ENCODE peak calls at places on chromosomes 7 and 10, in six cellular contexts. One of them, this sample, is unnamed.

GRCh38 chr10:96560970-96561887 is 25.6 kb downstream of the TM9SF3 start:
- DNase-seq in HCT116: no peak
- DNase-seq in HepG2: no peak
- DNase-seq in SK-N-SH: no peak
- DNase-seq in GM12878: no peak
- DNase-seq in K562: no peak
- DNase-seq in this sample: no peak

GRCh38 chr7:40232242-40232929 is 97.6 kb downstream of the SUGCT start:
- DNase-seq in HCT116: peak
- DNase-seq in HepG2: peak
- DNase-seq in SK-N-SH: peak
- DNase-seq in GM12878: no peak
- DNase-seq in K562: peak
- DNase-seq in this sample: peak

GRCh38 chr10:55019461-55019860 is 218.4 kb upstream of the PCDH15 start:
- DNase-seq in HCT116: no peak
- DNase-seq in HepG2: no peak
- DNase-seq in SK-N-SH: no peak
- DNase-seq in GM12878: no peak
- DNase-seq in K562: no peak
- DNase-seq in this sample: no peak

GRCh38 chr7:962401-963081 is 8.1 kb upstream of the ADAP1 start:
- DNase-seq in HCT116: no peak
- DNase-seq in HepG2: no peak
- DNase-seq in SK-N-SH: peak
- DNase-seq in GM12878: no peak
- DNase-seq in K562: no peak
- DNase-seq in this sample: no peak

GRCh38 chr10:86693721-86694369 is 25.5 kb downstream of the LDB3 start:
- DNase-seq in HCT116: no peak
- DNase-seq in HepG2: peak
- DNase-seq in SK-N-SH: peak
- DNase-seq in GM12878: no peak
- DNase-seq in K562: peak
- DNase-seq in this sample: no peak

GRCh38 chr7:84786073-84786472 is 400.8 kb downstream of the SEMA3D start:
- DNase-seq in HCT116: no peak
- DNase-seq in HepG2: no peak
- DNase-seq in SK-N-SH: no peak
- DNase-seq in GM12878: no peak
- DNase-seq in K562: no peak
- DNase-seq in this sample: no peak

GRCh38 chr10:5563991-5564536 is 39.3 kb downstream of the CALML3 start:
- DNase-seq in HCT116: no peak
- DNase-seq in HepG2: no peak
- DNase-seq in SK-N-SH: no peak
- DNase-seq in GM12878: no peak
- DNase-seq in K562: no peak
- DNase-seq in this sample: no peak

GRCh38 chr10:31630866-31631567 is 297.6 kb downstream of the ARHGAP12 start:
- DNase-seq in HCT116: no peak
- DNase-seq in HepG2: no peak
- DNase-seq in SK-N-SH: no peak
- DNase-seq in GM12878: peak
- DNase-seq in K562: no peak
- DNase-seq in this sample: no peak

GRCh38 chr10:13716161-13717071 is 129.7 kb downstream of the PRPF18 start:
- DNase-seq in HCT116: no peak
- DNase-seq in HepG2: no peak
- DNase-seq in SK-N-SH: peak
- DNase-seq in GM12878: no peak
- DNase-seq in K562: no peak
- DNase-seq in this sample: no peak

GRCh38 chr10:114605155-114605797 is 52.8 kb downstream of the ABLIM1 start:
- DNase-seq in HCT116: no peak
- DNase-seq in HepG2: peak
- DNase-seq in SK-N-SH: no peak
- DNase-seq in GM12878: no peak
- DNase-seq in K562: no peak
- DNase-seq in this sample: no peak

GRCh38 chr10:124001391-124002260 is 91.8 kb downstream of the CHST15 start:
- DNase-seq in HCT116: no peak
- DNase-seq in HepG2: no peak
- DNase-seq in SK-N-SH: peak
- DNase-seq in GM12878: no peak
- DNase-seq in K562: no peak
- DNase-seq in this sample: no peak

GRCh38 chr10:80861882-80862281 is 324.2 kb downstream of the SH2D4B start:
- DNase-seq in HCT116: no peak
- DNase-seq in HepG2: no peak
- DNase-seq in SK-N-SH: no peak
- DNase-seq in GM12878: no peak
- DNase-seq in K562: peak
- DNase-seq in this sample: no peak

GRCh38 chr7:12554848-12555247 is 15.7 kb upstream of the SCIN start:
- DNase-seq in HCT116: no peak
- DNase-seq in HepG2: no peak
- DNase-seq in SK-N-SH: no peak
- DNase-seq in GM12878: no peak
- DNase-seq in K562: no peak
- DNase-seq in this sample: no peak

GRCh38 chr7:82441916-82442478 is 1.6 kb downstream of the CACNA2D1 start:
- DNase-seq in HCT116: no peak
- DNase-seq in HepG2: no peak
- DNase-seq in SK-N-SH: peak
- DNase-seq in GM12878: no peak
- DNase-seq in K562: no peak
- DNase-seq in this sample: no peak

GRCh38 chr10:21638681-21639080 is 104.6 kb downstream of the MLLT10 start:
- DNase-seq in HCT116: no peak
- DNase-seq in HepG2: no peak
- DNase-seq in SK-N-SH: no peak
- DNase-seq in GM12878: no peak
- DNase-seq in K562: no peak
- DNase-seq in this sample: no peak

GRCh38 chr7:257647-257992 is 32.4 kb upstream of the FOXL3 start:
- DNase-seq in HCT116: no peak
- DNase-seq in HepG2: no peak
- DNase-seq in SK-N-SH: no peak
- DNase-seq in GM12878: no peak
- DNase-seq in K562: no peak
- DNase-seq in this sample: no peak

GRCh38 chr10:89122431-89123066 is 84.6 kb downstream of the CH25H start:
- DNase-seq in HCT116: no peak
- DNase-seq in HepG2: no peak
- DNase-seq in SK-N-SH: no peak
- DNase-seq in GM12878: no peak
- DNase-seq in K562: no peak
- DNase-seq in this sample: no peak

GRCh38 chr7:75623390-75624133 is 115.2 kb downstream of the HIP1 start:
- DNase-seq in HCT116: no peak
- DNase-seq in HepG2: no peak
- DNase-seq in SK-N-SH: no peak
- DNase-seq in GM12878: no peak
- DNase-seq in K562: no peak
- DNase-seq in this sample: no peak

GRCh38 chr7:144780071-144780608 is 55.7 kb downstream of the TPK1 start:
- DNase-seq in HCT116: peak
- DNase-seq in HepG2: no peak
- DNase-seq in SK-N-SH: no peak
- DNase-seq in GM12878: no peak
- DNase-seq in K562: no peak
- DNase-seq in this sample: no peak

GRCh38 chr7:68684246-68684850 is 913.9 kb upstream of the AUTS2 start:
- DNase-seq in HCT116: no peak
- DNase-seq in HepG2: no peak
- DNase-seq in SK-N-SH: no peak
- DNase-seq in GM12878: no peak
- DNase-seq in K562: no peak
- DNase-seq in this sample: no peak

GRCh38 chr7:44290250-44290616 is 35.2 kb downstream of the CAMK2B start:
- DNase-seq in HCT116: no peak
- DNase-seq in HepG2: no peak
- DNase-seq in SK-N-SH: peak
- DNase-seq in GM12878: no peak
- DNase-seq in K562: no peak
- DNase-seq in this sample: no peak

GRCh38 chr10:17228081-17229015 is at the start of gene VIM:
- DNase-seq in HCT116: peak
- DNase-seq in HepG2: no peak
- DNase-seq in SK-N-SH: peak
- DNase-seq in GM12878: peak
- DNase-seq in K562: peak
- DNase-seq in this sample: no peak

DNA sequence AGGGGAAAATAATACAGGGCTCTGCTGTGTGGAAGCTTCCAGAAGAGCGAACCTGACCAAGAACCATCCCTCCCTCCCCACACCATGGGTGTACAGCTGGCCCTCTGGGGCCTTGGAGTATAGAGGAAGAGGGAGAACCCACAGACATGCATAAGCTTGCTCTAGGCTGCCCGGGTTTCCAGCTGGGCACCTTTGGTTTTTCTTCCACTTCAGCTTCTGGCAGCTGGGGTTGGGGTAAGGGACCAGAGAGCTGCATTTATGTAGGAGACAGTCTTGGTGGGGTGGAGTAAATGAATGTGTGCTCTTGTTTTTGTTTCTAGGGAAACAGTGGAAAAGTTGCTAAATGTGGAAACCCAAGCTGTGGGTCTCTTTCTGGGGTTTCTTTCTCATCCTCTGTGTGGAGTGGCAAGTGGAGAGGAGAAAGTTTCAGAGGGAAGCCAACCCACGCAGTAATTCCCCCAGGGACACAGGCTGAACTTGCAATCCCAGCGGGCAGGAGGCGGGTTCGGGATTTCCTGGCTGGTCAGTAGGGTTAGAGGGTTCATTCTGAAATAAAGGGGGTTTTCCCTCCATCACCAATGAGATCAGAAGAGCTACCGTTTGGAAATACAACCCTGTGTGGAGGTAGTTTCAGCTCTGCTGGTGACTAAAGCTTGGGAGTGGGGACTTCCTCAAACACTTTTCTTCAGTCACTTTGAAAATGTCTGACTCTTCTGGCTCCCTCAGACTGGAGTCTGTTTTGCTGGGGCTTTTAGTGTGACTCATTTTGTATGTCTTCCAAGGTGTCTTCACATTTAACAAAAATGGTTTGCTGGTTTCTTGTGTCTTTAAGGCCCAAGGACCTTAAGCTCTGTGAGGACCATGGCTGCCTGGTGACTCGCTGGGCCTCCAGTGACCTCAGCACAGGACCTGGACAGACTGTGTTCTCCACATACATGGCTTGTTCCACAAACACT is 22.2 kb upstream of the SRGN start:
- DNase-seq in HCT116: no peak
- DNase-seq in HepG2: no peak
- DNase-seq in SK-N-SH: no peak
- DNase-seq in GM12878: no peak
- DNase-seq in K562: no peak
- DNase-seq in this sample: no peak
- TF ChIP-seq JUND in HCT116: no peak
- TF ChIP-seq JUND in HepG2: no peak
- TF ChIP-seq JUND in SK-N-SH: no peak
- TF ChIP-seq JUND in GM12878: peak
- TF ChIP-seq JUND in K562: no peak
- TF ChIP-seq JUND in this sample: no peak

GRCh38 chr10:46525177-46525823 is 31.2 kb downstream of the GPRIN2 start:
- DNase-seq in HCT116: peak
- DNase-seq in HepG2: no peak
- DNase-seq in SK-N-SH: peak
- DNase-seq in GM12878: no peak
- DNase-seq in K562: no peak
- DNase-seq in this sample: no peak
- TF ChIP-seq JUND in HCT116: no peak
- TF ChIP-seq JUND in HepG2: no peak
- TF ChIP-seq JUND in SK-N-SH: no peak
- TF ChIP-seq JUND in GM12878: no peak
- TF ChIP-seq JUND in K562: no peak
- TF ChIP-seq JUND in this sample: no peak

GRCh38 chr10:71999360-72000072 is 35.3 kb downstream of the CHST3 start:
- DNase-seq in HCT116: no peak
- DNase-seq in HepG2: no peak
- DNase-seq in SK-N-SH: peak
- DNase-seq in GM12878: no peak
- DNase-seq in K562: no peak
- DNase-seq in this sample: no peak

GRCh38 chr10:71998119-71998839 is 34.1 kb downstream of the CHST3 start:
- DNase-seq in HCT116: no peak
- DNase-seq in HepG2: no peak
- DNase-seq in SK-N-SH: no peak
- DNase-seq in GM12878: no peak
- DNase-seq in K562: no peak
- DNase-seq in this sample: no peak

GRCh38 chr10:71996598-71997371 is 32.6 kb downstream of the CHST3 start:
- DNase-seq in HCT116: no peak
- DNase-seq in HepG2: no peak
- DNase-seq in SK-N-SH: no peak
- DNase-seq in GM12878: no peak
- DNase-seq in K562: no peak
- DNase-seq in this sample: no peak

GRCh38 chr10:72000073-72001025 is 36.2 kb downstream of the CHST3 start:
- DNase-seq in HCT116: no peak
- DNase-seq in HepG2: no peak
- DNase-seq in SK-N-SH: no peak
- DNase-seq in GM12878: no peak
- DNase-seq in K562: no peak
- DNase-seq in this sample: no peak

GRCh38 chr10:71998840-71999194 is 34.6 kb downstream of the CHST3 start:
- DNase-seq in HCT116: no peak
- DNase-seq in HepG2: peak
- DNase-seq in SK-N-SH: peak
- DNase-seq in GM12878: no peak
- DNase-seq in K562: no peak
- DNase-seq in this sample: no peak
- TF ChIP-seq JUND in HCT116: no peak
- TF ChIP-seq JUND in HepG2: no peak
- TF ChIP-seq JUND in SK-N-SH: no peak
- TF ChIP-seq JUND in GM12878: no peak
- TF ChIP-seq JUND in K562: no peak
- TF ChIP-seq JUND in this sample: no peak

GRCh38 chr10:92421550-92421949 is 130.6 kb downstream of the MARCHF5 start:
- DNase-seq in HCT116: no peak
- DNase-seq in HepG2: no peak
- DNase-seq in SK-N-SH: no peak
- DNase-seq in GM12878: no peak
- DNase-seq in K562: no peak
- DNase-seq in this sample: no peak

GRCh38 chr10:92418891-92419290 is 127.9 kb downstream of the MARCHF5 start:
- DNase-seq in HCT116: no peak
- DNase-seq in HepG2: no peak
- DNase-seq in SK-N-SH: no peak
- DNase-seq in GM12878: no peak
- DNase-seq in K562: no peak
- DNase-seq in this sample: no peak

GRCh38 chr10:92418221-92418620 is 127.3 kb downstream of the MARCHF5 start:
- DNase-seq in HCT116: no peak
- DNase-seq in HepG2: no peak
- DNase-seq in SK-N-SH: no peak
- DNase-seq in GM12878: no peak
- DNase-seq in K562: no peak
- DNase-seq in this sample: no peak

GRCh38 chr10:92420554-92421275 is 129.7 kb downstream of the MARCHF5 start:
- DNase-seq in HCT116: no peak
- DNase-seq in HepG2: no peak
- DNase-seq in SK-N-SH: no peak
- DNase-seq in GM12878: no peak
- DNase-seq in K562: no peak
- DNase-seq in this sample: no peak

GRCh38 chr10:92419740-92420553 is 129.0 kb downstream of the MARCHF5 start:
- DNase-seq in HCT116: no peak
- DNase-seq in HepG2: peak
- DNase-seq in SK-N-SH: no peak
- DNase-seq in GM12878: no peak
- DNase-seq in K562: no peak
- DNase-seq in this sample: no peak
- TF ChIP-seq JUND in HCT116: no peak
- TF ChIP-seq JUND in HepG2: no peak
- TF ChIP-seq JUND in SK-N-SH: no peak
- TF ChIP-seq JUND in GM12878: no peak
- TF ChIP-seq JUND in K562: no peak
- TF ChIP-seq JUND in this sample: no peak

This sample was measured in T47D.